ENCODE peak calls at places on chromosome 7, in seven cellular contexts. K, Z, L, S, X, H and W are unnamed samples.

GRCh38 chr7:2924866-2925840 is 81.0 kb upstream of the GNA12 start:
- DNase-seq in K (no peak), Z (no peak), L (no peak), S (no peak), X (no peak), H (no peak), W (no peak)

GRCh38 chr7:28419717-28420116 is 7.4 kb downstream of the CREB5 start:
- DNase-seq in K (peak; percentile 47), Z (no peak), L (no peak), S (peak; percentile 26), X (no peak), H (no peak), W (peak; percentile 92)

GRCh38 chr7:132919776-132920175 is 162.1 kb downstream of the CHCHD3 start:
- DNase-seq in K (no peak), Z (no peak), L (no peak), S (no peak), X (no peak), H (no peak), W (no peak)

GRCh38 chr7:142477079-142477651 is 219.3 kb upstream of the PRSS58 start:
- DNase-seq in K (no peak), Z (no peak), L (no peak), S (peak; percentile 73), X (no peak), H (peak; percentile 25), W (no peak)

GRCh38 chr7:47597379-47597778 is 15.5 kb upstream of the TNS3 start:
- DNase-seq in K (no peak), Z (no peak), L (no peak), S (no peak), X (no peak), H (no peak), W (no peak)

GRCh38 chr7:9022456-9022855 is 589.0 kb downstream of the NXPH1 start:
- DNase-seq in K (no peak), Z (no peak), L (no peak), S (no peak), X (no peak), H (no peak), W (no peak)

GRCh38 chr7:20095862-20096261 is 121.3 kb downstream of the MACC1 start:
- DNase-seq in K (no peak), Z (no peak), L (no peak), S (no peak), X (no peak), H (no peak), W (no peak)

GRCh38 chr7:150564045-150564444 is 3.1 kb upstream of the GIMAP4 start:
- DNase-seq in K (no peak), Z (no peak), L (no peak), S (no peak), X (no peak), H (no peak), W (no peak)

GRCh38 chr7:371779-372545 is 82.0 kb downstream of the FOXL3 start:
- DNase-seq in K (peak; percentile 18), Z (no peak), L (no peak), S (no peak), X (peak; percentile 17), H (no peak), W (no peak)

GRCh38 chr7:141202540-141202939 is 128.7 kb downstream of the TMEM178B start:
- DNase-seq in K (no peak), Z (no peak), L (no peak), S (no peak), X (no peak), H (no peak), W (no peak)

GRCh38 chr7:142583424-142583823 is 165.8 kb upstream of the PRSS1 start:
- DNase-seq in K (peak; percentile 77), Z (no peak), L (no peak), S (peak; percentile 92), X (no peak), H (no peak), W (peak; percentile 95)

GRCh38 chr7:151400626-151401315 is 9.1 kb downstream of the WDR86 start:
- DNase-seq in K (no peak), Z (no peak), L (no peak), S (no peak), X (no peak), H (no peak), W (no peak)

GRCh38 chr7:143284591-143285453 is at the start of gene TMEM139:
- DNase-seq in K (no peak), Z (no peak), L (no peak), S (no peak), X (peak; percentile 45), H (no peak), W (peak; percentile 47)

GRCh38 chr7:465710-466400 is 53.8 kb downstream of the PDGFA start:
- DNase-seq in K (no peak), Z (no peak), L (no peak), S (no peak), X (no peak), H (no peak), W (no peak)

GRCh38 chr7:68321076-68321639 is 1277.1 kb upstream of the AUTS2 start:
- DNase-seq in K (peak; percentile 77), Z (no peak), L (peak; percentile 89), S (no peak), X (peak; percentile 57), H (no peak), W (peak; percentile 35)

GRCh38 chr7:55515569-55516279 is 56.6 kb downstream of the VOPP1 start:
- DNase-seq in K (no peak), Z (no peak), L (no peak), S (no peak), X (peak; percentile 64), H (no peak), W (no peak)

GRCh38 chr7:137025469-137026175 is 157.2 kb downstream of the CHRM2 start:
- DNase-seq in K (no peak), Z (no peak), L (no peak), S (no peak), X (no peak), H (no peak), W (no peak)

GRCh38 chr7:133742709-133743538 is 384.2 kb upstream of the LRGUK start:
- DNase-seq in K (peak; percentile 31), Z (no peak), L (peak; percentile 50), S (peak; percentile 10), X (no peak), H (peak; percentile 40), W (peak; percentile 10)

GRCh38 chr7:67937717-67938191 is 941.1 kb downstream of the TYW1 start:
- DNase-seq in K (peak; percentile 80), Z (no peak), L (no peak), S (peak; percentile 1), X (peak; percentile 43), H (no peak), W (peak; percentile 65)

GRCh38 chr7:105649727-105650381 is 68.6 kb upstream of the EFCAB10 start:
- DNase-seq in K (peak; percentile 26), Z (no peak), L (no peak), S (no peak), X (no peak), H (no peak), W (peak; percentile 39)

GRCh38 chr7:11436773-11437524 is 395.0 kb downstream of the THSD7A start:
- DNase-seq in K (no peak), Z (no peak), L (no peak), S (no peak), X (no peak), H (no peak), W (no peak)

GRCh38 chr7:108108131-108108530 is 22.0 kb downstream of the LAMB4 start:
- DNase-seq in K (no peak), Z (no peak), L (no peak), S (no peak), X (no peak), H (no peak), W (no peak)

GRCh38 chr7:127798023-127798422 is 146.0 kb downstream of the SND1 start:
- DNase-seq in K (no peak), Z (no peak), L (no peak), S (no peak), X (no peak), H (no peak), W (no peak)

GRCh38 chr7:7913506-7913905 is 55.1 kb upstream of the GLCCI1 start:
- DNase-seq in K (no peak), Z (no peak), L (no peak), S (no peak), X (no peak), H (no peak), W (no peak)

GRCh38 chr7:18313970-18314369 is 181.6 kb upstream of the HDAC9 start:
- DNase-seq in K (no peak), Z (no peak), L (no peak), S (no peak), X (no peak), H (no peak), W (no peak)

GRCh38 chr7:159063046-159063840 is 81.4 kb downstream of the VIPR2 start:
- DNase-seq in K (no peak), Z (no peak), L (no peak), S (no peak), X (no peak), H (no peak), W (no peak)

GRCh38 chr7:75045881-75046280 is 27.7 kb downstream of the RCC1L start:
- DNase-seq in K (no peak), Z (no peak), L (peak; percentile 59), S (no peak), X (no peak), H (no peak), W (no peak)

GRCh38 chr7:155361947-155362346 is 64.3 kb downstream of the INSIG1 start:
- DNase-seq in K (no peak), Z (no peak), L (no peak), S (no peak), X (no peak), H (no peak), W (no peak)

GRCh38 chr7:43244232-43244631 is 131.8 kb downstream of the HECW1 start:
- DNase-seq in K (no peak), Z (no peak), L (no peak), S (peak; percentile 41), X (no peak), H (no peak), W (peak; percentile 13)

GRCh38 chr7:26090927-26091519 is 61.0 kb upstream of the NFE2L3 start:
- DNase-seq in K (peak; percentile 64), Z (no peak), L (peak; percentile 81), S (peak; percentile 44), X (no peak), H (peak; percentile 31), W (peak; percentile 68)

GRCh38 chr7:106126170-106126938 is 14.2 kb upstream of the SYPL1 start:
- DNase-seq in K (peak; percentile 20), Z (peak; percentile 52), L (peak; percentile 52), S (peak; percentile 82), X (no peak), H (peak; percentile 76), W (peak; percentile 82)

GRCh38 chr7:44797329-44798258 is 1.1 kb downstream of the PPIA start:
- DNase-seq in K (peak; percentile 92), Z (peak; percentile 83), L (peak; percentile 92), S (peak; percentile 88), X (peak; percentile 94), H (peak; percentile 88), W (peak; percentile 89)

GRCh38 chr7:129664029-129665012 is 52.8 kb downstream of the NRF1 start:
- DNase-seq in K (peak; percentile 75), Z (no peak), L (peak; percentile 67), S (peak; percentile 71), X (no peak), H (peak; percentile 18), W (peak; percentile 73)

GRCh38 chr7:3879337-3880054 is 578.4 kb downstream of the SDK1 start:
- DNase-seq in K (no peak), Z (no peak), L (peak; percentile 22), S (no peak), X (peak; percentile 37), H (no peak), W (no peak)